ENCODE peak calls at places on chromosomes 16 and 17, in eight cellular contexts. K, A, U, P, X, F, G and O are unnamed samples.

GRCh38 chr16:56355221-56355620 is 70.1 kb downstream of the AMFR start:
- DNase-seq in K (no peak), A (no peak), U (no peak), P (no peak), X (no peak), F (no peak), G (no peak), O (peak; percentile 52)

GRCh38 chr17:54891176-54891821 is 9.4 kb upstream of the TOM1L1 start:
- DNase-seq in K (no peak), A (no peak), U (peak; percentile 80), P (no peak), X (peak; percentile 11), F (no peak), G (peak; percentile 82), O (no peak)

GRCh38 chr17:32341141-32341856 is 674 bp downstream of the C17orf75 start:
- DNase-seq in K (no peak), A (no peak), U (peak; percentile 29), P (peak; percentile 49), X (peak; percentile 25), F (peak; percentile 67), G (no peak), O (no peak)

GRCh38 chr16:67942510-67943255 is 1.2 kb downstream of the LCAT start:
- DNase-seq in K (no peak), A (no peak), U (no peak), P (no peak), X (no peak), F (no peak), G (no peak), O (no peak)

GRCh38 chr16:85601730-85602401 is 11.3 kb upstream of the GSE1 start:
- DNase-seq in K (peak; percentile 42), A (no peak), U (peak; percentile 66), P (no peak), X (no peak), F (no peak), G (no peak), O (no peak)

GRCh38 chr16:12796498-12796897 is 7.2 kb downstream of the CPPED1 start:
- DNase-seq in K (no peak), A (no peak), U (no peak), P (no peak), X (no peak), F (no peak), G (no peak), O (no peak)

GRCh38 chr16:86626966-86627365 is 48.6 kb downstream of the FOXL1 start:
- DNase-seq in K (no peak), A (peak; percentile 40), U (no peak), P (no peak), X (no peak), F (no peak), G (no peak), O (no peak)

GRCh38 chr16:13036600-13036999 is 135.2 kb downstream of the SHISA9 start:
- DNase-seq in K (peak; percentile 19), A (no peak), U (peak; percentile 79), P (no peak), X (peak; percentile 48), F (no peak), G (peak; percentile 32), O (no peak)

GRCh38 chr16:81070979-81071378 is 6.1 kb downstream of the C16orf46 start:
- DNase-seq in K (no peak), A (no peak), U (no peak), P (no peak), X (no peak), F (no peak), G (no peak), O (no peak)

GRCh38 chr16:81067166-81067565 is 9.9 kb downstream of the C16orf46 start:
- DNase-seq in K (no peak), A (no peak), U (no peak), P (no peak), X (no peak), F (no peak), G (no peak), O (no peak)

GRCh38 chr16:81069063-81069462 is 8.0 kb downstream of the C16orf46 start:
- DNase-seq in K (no peak), A (no peak), U (no peak), P (no peak), X (no peak), F (no peak), G (no peak), O (no peak)

GRCh38 chr16:81073560-81074330 is 3.3 kb downstream of the C16orf46 start:
- DNase-seq in K (no peak), A (no peak), U (peak; percentile 60), P (no peak), X (no peak), F (no peak), G (no peak), O (no peak)

GRCh38 chr16:81071816-81072215 is 5.2 kb downstream of the C16orf46 start:
- DNase-seq in K (no peak), A (no peak), U (peak; percentile 14), P (no peak), X (no peak), F (no peak), G (peak; percentile 49), O (no peak)
- H3K27ac ChIP-seq in K (no peak overlapping the region), A (no peak overlapping the region), U (no peak overlapping the region), P (no peak overlapping the region), X (peak overlapping the region; percentile 4), F (no peak overlapping the region), G (no peak overlapping the region), O (no peak overlapping the region)

GRCh38 chr16:89491974-89492687 is 1.8 kb upstream of the ANKRD11 start:
- DNase-seq in K (no peak), A (no peak), U (no peak), P (no peak), X (no peak), F (no peak), G (no peak), O (no peak)

GRCh38 chr16:89491238-89491869 is 993 bp upstream of the ANKRD11 start:
- DNase-seq in K (no peak), A (no peak), U (peak; percentile 90), P (no peak), X (no peak), F (no peak), G (no peak), O (no peak)

GRCh38 chr16:89490386-89491237 is at the start of gene ANKRD11:
- DNase-seq in K (peak; percentile 99), A (peak; percentile 99), U (peak; percentile 100), P (peak; percentile 99), X (peak; percentile 100), F (peak; percentile 99), G (peak; percentile 100), O (peak; percentile 100)

GRCh38 chr16:89489040-89489721 is 1.2 kb downstream of the ANKRD11 start:
- DNase-seq in K (peak; percentile 76), A (peak; percentile 91), U (peak; percentile 98), P (peak; percentile 76), X (peak; percentile 73), F (peak; percentile 89), G (peak; percentile 76), O (peak; percentile 93)

DNA sequence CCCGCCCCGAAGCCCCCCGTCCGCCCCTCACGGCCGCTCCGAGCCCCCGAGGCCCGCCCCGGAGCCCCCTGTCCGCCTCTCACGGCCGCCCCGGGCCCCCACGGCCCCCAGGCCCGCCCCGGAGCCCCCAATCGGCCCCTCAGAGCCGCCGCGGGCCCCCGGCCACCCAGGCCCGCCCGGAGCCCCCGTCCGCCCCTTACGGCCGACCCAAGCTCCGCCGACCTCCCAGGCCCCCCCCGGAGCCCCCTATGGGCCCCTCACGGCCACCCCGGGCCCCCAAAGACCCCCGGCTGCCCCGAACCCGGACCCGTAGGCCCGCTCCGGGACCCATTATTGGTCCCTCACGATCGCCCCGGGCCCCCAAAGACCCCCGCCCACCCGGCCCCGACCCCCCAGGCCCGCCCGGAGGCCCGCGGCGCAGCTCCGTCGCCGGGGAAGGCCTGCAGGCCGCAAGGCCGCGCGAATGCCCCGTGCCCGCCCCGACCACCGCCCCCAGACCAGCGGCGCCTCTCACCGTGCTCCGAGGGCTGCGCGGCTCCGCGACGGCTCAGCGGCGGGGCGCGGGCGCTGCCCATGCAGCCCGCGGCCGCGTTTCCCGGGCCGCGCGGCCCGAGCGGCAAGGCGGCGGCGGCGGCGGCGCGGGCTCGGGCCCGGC is 503 bp downstream of the ANKRD11 start:
- DNase-seq in K (no peak), A (peak; percentile 73), U (no peak), P (no peak), X (no peak), F (no peak), G (no peak), O (no peak)
- H3K27ac ChIP-seq in K (peak overlapping the region; percentile 98), A (peak overlapping the region; percentile 93), U (peak overlapping the region; percentile 72), P (peak overlapping the region; percentile 84), X (peak overlapping the region; percentile 53), F (peak overlapping the region; percentile 87), G (peak overlapping the region; percentile 96), O (peak overlapping the region; percentile 99)

GRCh38 chr16:3036726-3037315 is at the start of gene BICDL2:
- DNase-seq in K (no peak), A (peak; percentile 86), U (no peak), P (no peak), X (peak; percentile 73), F (no peak), G (no peak), O (no peak)
- H3K27ac ChIP-seq in K (no peak within 1 kb of the TSS), A (peak within 1 kb of the TSS; percentile 36), U (no peak within 1 kb of the TSS), P (no peak within 1 kb of the TSS), X (no peak within 1 kb of the TSS), F (no peak within 1 kb of the TSS), G (no peak within 1 kb of the TSS), O (no peak within 1 kb of the TSS)

GRCh38 chr17:48163809-48164208 is 56.2 kb downstream of the SNX11 start:
- DNase-seq in K (no peak), A (no peak), U (no peak), P (no peak), X (no peak), F (no peak), G (no peak), O (no peak)

GRCh38 chr17:48162946-48163506 is 55.5 kb downstream of the SNX11 start:
- DNase-seq in K (no peak), A (no peak), U (no peak), P (no peak), X (no peak), F (no peak), G (no peak), O (no peak)

GRCh38 chr17:48162305-48162934 is 54.9 kb downstream of the SNX11 start:
- DNase-seq in K (no peak), A (no peak), U (peak; percentile 49), P (no peak), X (no peak), F (no peak), G (no peak), O (no peak)

GRCh38 chr17:48161127-48161905 is 53.8 kb downstream of the SNX11 start:
- DNase-seq in K (no peak), A (no peak), U (no peak), P (no peak), X (no peak), F (no peak), G (no peak), O (no peak)

DNA sequence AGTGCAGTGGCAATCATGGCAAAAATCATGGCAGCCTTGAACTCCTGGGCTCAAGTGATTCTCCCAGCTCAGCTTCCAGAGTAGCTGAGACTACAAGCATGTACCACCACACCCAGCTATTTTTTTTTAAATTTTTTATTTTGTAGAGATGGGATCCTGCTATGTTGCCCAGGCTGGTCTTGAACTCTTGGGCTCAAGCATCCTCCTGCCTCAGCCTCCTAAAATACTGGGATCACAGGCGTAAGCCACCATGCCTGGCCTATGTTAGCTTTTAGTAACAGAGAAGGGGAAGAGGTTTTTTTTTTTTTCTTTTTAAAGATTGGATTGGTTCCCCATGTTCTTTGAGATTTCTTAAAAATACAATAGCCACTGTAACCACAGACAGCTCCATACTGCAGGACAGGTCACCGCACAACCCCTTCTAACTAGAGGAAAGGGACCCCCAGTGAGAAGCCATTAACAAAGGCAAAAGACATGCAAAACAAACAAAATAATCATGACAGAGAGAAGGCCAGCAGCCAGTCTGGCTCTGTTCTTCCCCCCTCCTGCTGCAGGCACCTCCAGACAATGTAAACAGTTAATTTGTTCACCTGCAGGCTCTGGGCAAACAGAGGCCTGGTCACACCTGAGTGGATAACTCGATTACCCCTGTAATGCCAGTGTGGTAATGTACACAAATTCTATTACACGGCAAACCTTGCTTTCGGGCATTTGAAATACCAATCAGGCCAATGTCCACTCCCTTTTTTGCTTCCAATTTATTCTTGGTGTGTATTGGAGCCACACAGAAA is 52.8 kb downstream of the SNX11 start:
- DNase-seq in K (no peak), A (no peak), U (peak; percentile 70), P (no peak), X (no peak), F (no peak), G (no peak), O (no peak)
- H3K27ac ChIP-seq in K (no peak overlapping the region), A (no peak overlapping the region), U (peak overlapping the region; percentile 52), P (no peak overlapping the region), X (no peak overlapping the region), F (no peak overlapping the region), G (no peak overlapping the region), O (no peak overlapping the region)